ENCODE peak calls at places on chromosomes 3 and 15, in seven cellular contexts. One of them, this sample, is unnamed.
A peak's percentile ranks its signal among the peaks of the same experiment; 100 is the strongest.

GRCh38 chr3:67083277-67083676 is 85.2 kb downstream of the KBTBD8 start:
- DNase-seq in adrenal gland: no peak
- DNase-seq in CD4-positive, alpha-beta T cell: peak; percentile 14
- DNase-seq in cardiac fibroblast: peak; percentile 8
- DNase-seq in HTR-8/SVneo: no peak
- DNase-seq in stimulated activated CD8-positive, alpha-beta memory T cell treated with anti-CD3 and anti-CD28 coated beads, Interleukin-7, amount 100 ng/mL, for 1 hour: no peak
- DNase-seq in COLO829: peak; percentile 25
- DNase-seq in this sample: no peak

GRCh38 chr3:147422934-147423599 is 13.9 kb downstream of the ZIC1 start:
- DNase-seq in HTR-8/SVneo: no peak
- DNase-seq in stimulated activated CD8-positive, alpha-beta memory T cell treated with anti-CD3 and anti-CD28 coated beads, Interleukin-7, amount 100 ng/mL, for 1 hour: no peak
- DNase-seq in adrenal gland: no peak
- DNase-seq in CD4-positive, alpha-beta T cell: no peak
- DNase-seq in COLO829: no peak
- DNase-seq in cardiac fibroblast: no peak
- DNase-seq in this sample: no peak

GRCh38 chr3:32820430-32820829 is 2.6 kb downstream of the TRIM71 start:
- DNase-seq in adrenal gland: no peak
- DNase-seq in COLO829: no peak
- DNase-seq in stimulated activated CD8-positive, alpha-beta memory T cell treated with anti-CD3 and anti-CD28 coated beads, Interleukin-7, amount 100 ng/mL, for 1 hour: no peak
- DNase-seq in cardiac fibroblast: no peak
- DNase-seq in HTR-8/SVneo: no peak
- DNase-seq in CD4-positive, alpha-beta T cell: no peak
- DNase-seq in this sample: no peak

GRCh38 chr3:57952208-57952631 is 56.0 kb upstream of the FLNB start:
- DNase-seq in COLO829: no peak
- DNase-seq in cardiac fibroblast: peak; percentile 90
- DNase-seq in HTR-8/SVneo: peak; percentile 72
- DNase-seq in adrenal gland: peak; percentile 49
- DNase-seq in CD4-positive, alpha-beta T cell: no peak
- DNase-seq in stimulated activated CD8-positive, alpha-beta memory T cell treated with anti-CD3 and anti-CD28 coated beads, Interleukin-7, amount 100 ng/mL, for 1 hour: no peak
- DNase-seq in this sample: peak; percentile 80

GRCh38 chr15:69253156-69253555 is 45.6 kb upstream of the PAQR5 start:
- DNase-seq in COLO829: peak; percentile 76
- DNase-seq in cardiac fibroblast: peak; percentile 83
- DNase-seq in stimulated activated CD8-positive, alpha-beta memory T cell treated with anti-CD3 and anti-CD28 coated beads, Interleukin-7, amount 100 ng/mL, for 1 hour: no peak
- DNase-seq in adrenal gland: peak; percentile 23
- DNase-seq in HTR-8/SVneo: peak; percentile 60
- DNase-seq in CD4-positive, alpha-beta T cell: no peak
- DNase-seq in this sample: peak; percentile 61

GRCh38 chr15:60764408-60764963 is 285.5 kb upstream of the ICE2 start:
- DNase-seq in COLO829: no peak
- DNase-seq in HTR-8/SVneo: no peak
- DNase-seq in adrenal gland: peak; percentile 22
- DNase-seq in CD4-positive, alpha-beta T cell: no peak
- DNase-seq in stimulated activated CD8-positive, alpha-beta memory T cell treated with anti-CD3 and anti-CD28 coated beads, Interleukin-7, amount 100 ng/mL, for 1 hour: no peak
- DNase-seq in cardiac fibroblast: no peak
- DNase-seq in this sample: no peak

GRCh38 chr3:124075758-124076157 is 83.8 kb upstream of the ROPN1 start:
- DNase-seq in cardiac fibroblast: no peak
- DNase-seq in stimulated activated CD8-positive, alpha-beta memory T cell treated with anti-CD3 and anti-CD28 coated beads, Interleukin-7, amount 100 ng/mL, for 1 hour: no peak
- DNase-seq in HTR-8/SVneo: no peak
- DNase-seq in COLO829: no peak
- DNase-seq in CD4-positive, alpha-beta T cell: no peak
- DNase-seq in adrenal gland: peak; percentile 93
- DNase-seq in this sample: no peak

GRCh38 chr3:185172086-185173049 is 19.5 kb upstream of the C3orf70 start:
- DNase-seq in CD4-positive, alpha-beta T cell: no peak
- DNase-seq in COLO829: no peak
- DNase-seq in stimulated activated CD8-positive, alpha-beta memory T cell treated with anti-CD3 and anti-CD28 coated beads, Interleukin-7, amount 100 ng/mL, for 1 hour: no peak
- DNase-seq in adrenal gland: no peak
- DNase-seq in cardiac fibroblast: no peak
- DNase-seq in HTR-8/SVneo: no peak
- DNase-seq in this sample: no peak

GRCh38 chr3:117886147-117886546 is 1148.5 kb downstream of the IGSF11 start:
- DNase-seq in COLO829: no peak
- DNase-seq in CD4-positive, alpha-beta T cell: no peak
- DNase-seq in cardiac fibroblast: peak; percentile 3
- DNase-seq in adrenal gland: peak; percentile 6
- DNase-seq in HTR-8/SVneo: no peak
- DNase-seq in stimulated activated CD8-positive, alpha-beta memory T cell treated with anti-CD3 and anti-CD28 coated beads, Interleukin-7, amount 100 ng/mL, for 1 hour: no peak
- DNase-seq in this sample: no peak

GRCh38 chr3:149224736-149225594 is 3.3 kb upstream of the CP start:
- DNase-seq in COLO829: peak; percentile 30
- DNase-seq in CD4-positive, alpha-beta T cell: no peak
- DNase-seq in adrenal gland: peak; percentile 66
- DNase-seq in HTR-8/SVneo: peak; percentile 63
- DNase-seq in stimulated activated CD8-positive, alpha-beta memory T cell treated with anti-CD3 and anti-CD28 coated beads, Interleukin-7, amount 100 ng/mL, for 1 hour: no peak
- DNase-seq in cardiac fibroblast: peak; percentile 74
- DNase-seq in this sample: peak; percentile 68

GRCh38 chr15:90201150-90201943 is at the start of gene SEMA4B:
- DNase-seq in stimulated activated CD8-positive, alpha-beta memory T cell treated with anti-CD3 and anti-CD28 coated beads, Interleukin-7, amount 100 ng/mL, for 1 hour: peak; percentile 41
- DNase-seq in COLO829: peak; percentile 63
- DNase-seq in adrenal gland: peak; percentile 80
- DNase-seq in CD4-positive, alpha-beta T cell: peak; percentile 58
- DNase-seq in HTR-8/SVneo: peak; percentile 67
- DNase-seq in cardiac fibroblast: peak; percentile 57
- DNase-seq in this sample: peak; percentile 92

GRCh38 chr3:185337231-185337816 is 25.6 kb upstream of the MAP3K13 start:
- DNase-seq in COLO829: no peak
- DNase-seq in adrenal gland: no peak
- DNase-seq in CD4-positive, alpha-beta T cell: no peak
- DNase-seq in cardiac fibroblast: no peak
- DNase-seq in HTR-8/SVneo: no peak
- DNase-seq in stimulated activated CD8-positive, alpha-beta memory T cell treated with anti-CD3 and anti-CD28 coated beads, Interleukin-7, amount 100 ng/mL, for 1 hour: no peak
- DNase-seq in this sample: no peak

GRCh38 chr3:196569003-196569516 is 600 bp downstream of the FBXO45 start:
- DNase-seq in COLO829: peak; percentile 10
- DNase-seq in cardiac fibroblast: peak; percentile 26
- DNase-seq in stimulated activated CD8-positive, alpha-beta memory T cell treated with anti-CD3 and anti-CD28 coated beads, Interleukin-7, amount 100 ng/mL, for 1 hour: peak; percentile 8
- DNase-seq in CD4-positive, alpha-beta T cell: peak; percentile 46
- DNase-seq in HTR-8/SVneo: peak; percentile 28
- DNase-seq in adrenal gland: peak; percentile 57
- DNase-seq in this sample: no peak

GRCh38 chr15:45442497-45443135 is 64.3 kb upstream of the GATM start:
- DNase-seq in adrenal gland: no peak
- DNase-seq in stimulated activated CD8-positive, alpha-beta memory T cell treated with anti-CD3 and anti-CD28 coated beads, Interleukin-7, amount 100 ng/mL, for 1 hour: no peak
- DNase-seq in cardiac fibroblast: peak; percentile 50
- DNase-seq in HTR-8/SVneo: no peak
- DNase-seq in CD4-positive, alpha-beta T cell: no peak
- DNase-seq in COLO829: no peak
- DNase-seq in this sample: peak; percentile 73

GRCh38 chr3:15086263-15086662 is 12.7 kb downstream of the RBSN start:
- DNase-seq in stimulated activated CD8-positive, alpha-beta memory T cell treated with anti-CD3 and anti-CD28 coated beads, Interleukin-7, amount 100 ng/mL, for 1 hour: no peak
- DNase-seq in HTR-8/SVneo: no peak
- DNase-seq in COLO829: no peak
- DNase-seq in cardiac fibroblast: no peak
- DNase-seq in CD4-positive, alpha-beta T cell: no peak
- DNase-seq in adrenal gland: no peak
- DNase-seq in this sample: no peak

GRCh38 chr15:79962178-79962577 is 8.8 kb downstream of the BCL2A1 start:
- DNase-seq in adrenal gland: no peak
- DNase-seq in cardiac fibroblast: no peak
- DNase-seq in COLO829: no peak
- DNase-seq in stimulated activated CD8-positive, alpha-beta memory T cell treated with anti-CD3 and anti-CD28 coated beads, Interleukin-7, amount 100 ng/mL, for 1 hour: no peak
- DNase-seq in HTR-8/SVneo: no peak
- DNase-seq in CD4-positive, alpha-beta T cell: no peak
- DNase-seq in this sample: no peak

GRCh38 chr3:27885641-27886040 is 163.5 kb upstream of the EOMES start:
- DNase-seq in adrenal gland: no peak
- DNase-seq in CD4-positive, alpha-beta T cell: no peak
- DNase-seq in HTR-8/SVneo: no peak
- DNase-seq in cardiac fibroblast: no peak
- DNase-seq in stimulated activated CD8-positive, alpha-beta memory T cell treated with anti-CD3 and anti-CD28 coated beads, Interleukin-7, amount 100 ng/mL, for 1 hour: no peak
- DNase-seq in COLO829: no peak
- DNase-seq in this sample: no peak

GRCh38 chr3:155444771-155445170 is 151.3 kb upstream of the STRIT1 start:
- DNase-seq in cardiac fibroblast: no peak
- DNase-seq in stimulated activated CD8-positive, alpha-beta memory T cell treated with anti-CD3 and anti-CD28 coated beads, Interleukin-7, amount 100 ng/mL, for 1 hour: no peak
- DNase-seq in adrenal gland: no peak
- DNase-seq in CD4-positive, alpha-beta T cell: no peak
- DNase-seq in HTR-8/SVneo: no peak
- DNase-seq in COLO829: no peak
- DNase-seq in this sample: no peak

GRCh38 chr15:98076021-98076816 is 115.7 kb downstream of the ARRDC4 start:
- DNase-seq in COLO829: no peak
- DNase-seq in HTR-8/SVneo: no peak
- DNase-seq in cardiac fibroblast: no peak
- DNase-seq in adrenal gland: peak; percentile 33
- DNase-seq in stimulated activated CD8-positive, alpha-beta memory T cell treated with anti-CD3 and anti-CD28 coated beads, Interleukin-7, amount 100 ng/mL, for 1 hour: no peak
- DNase-seq in CD4-positive, alpha-beta T cell: no peak
- DNase-seq in this sample: peak; percentile 70

GRCh38 chr3:177770821-177771220 is 573.5 kb upstream of the TBL1XR1 start:
- DNase-seq in stimulated activated CD8-positive, alpha-beta memory T cell treated with anti-CD3 and anti-CD28 coated beads, Interleukin-7, amount 100 ng/mL, for 1 hour: no peak
- DNase-seq in cardiac fibroblast: peak; percentile 54
- DNase-seq in HTR-8/SVneo: no peak
- DNase-seq in COLO829: no peak
- DNase-seq in CD4-positive, alpha-beta T cell: no peak
- DNase-seq in adrenal gland: no peak
- DNase-seq in this sample: peak; percentile 22

GRCh38 chr3:110620118-110620517 is 451.5 kb upstream of the NECTIN3 start:
- DNase-seq in cardiac fibroblast: no peak
- DNase-seq in HTR-8/SVneo: no peak
- DNase-seq in COLO829: no peak
- DNase-seq in adrenal gland: no peak
- DNase-seq in CD4-positive, alpha-beta T cell: no peak
- DNase-seq in stimulated activated CD8-positive, alpha-beta memory T cell treated with anti-CD3 and anti-CD28 coated beads, Interleukin-7, amount 100 ng/mL, for 1 hour: no peak
- DNase-seq in this sample: no peak

GRCh38 chr3:100973594-100973993 is 19.6 kb downstream of the ABI3BP start:
- DNase-seq in cardiac fibroblast: no peak
- DNase-seq in stimulated activated CD8-positive, alpha-beta memory T cell treated with anti-CD3 and anti-CD28 coated beads, Interleukin-7, amount 100 ng/mL, for 1 hour: no peak
- DNase-seq in adrenal gland: no peak
- DNase-seq in HTR-8/SVneo: no peak
- DNase-seq in CD4-positive, alpha-beta T cell: no peak
- DNase-seq in COLO829: no peak
- DNase-seq in this sample: no peak

GRCh38 chr3:12706504-12707253 is 42.8 kb upstream of the RAF1 start:
- DNase-seq in cardiac fibroblast: peak; percentile 77
- DNase-seq in CD4-positive, alpha-beta T cell: peak; percentile 21
- DNase-seq in COLO829: peak; percentile 54
- DNase-seq in HTR-8/SVneo: peak; percentile 62
- DNase-seq in adrenal gland: peak; percentile 68
- DNase-seq in stimulated activated CD8-positive, alpha-beta memory T cell treated with anti-CD3 and anti-CD28 coated beads, Interleukin-7, amount 100 ng/mL, for 1 hour: peak; percentile 5
- DNase-seq in this sample: peak; percentile 63

GRCh38 chr3:188584958-188585689 is 431.2 kb downstream of the LPP start:
- DNase-seq in COLO829: no peak
- DNase-seq in stimulated activated CD8-positive, alpha-beta memory T cell treated with anti-CD3 and anti-CD28 coated beads, Interleukin-7, amount 100 ng/mL, for 1 hour: no peak
- DNase-seq in adrenal gland: no peak
- DNase-seq in CD4-positive, alpha-beta T cell: no peak
- DNase-seq in HTR-8/SVneo: no peak
- DNase-seq in cardiac fibroblast: peak; percentile 51
- DNase-seq in this sample: no peak

GRCh38 chr3:134885877-134886621 is 91.0 kb downstream of the EPHB1 start:
- DNase-seq in adrenal gland: no peak
- DNase-seq in stimulated activated CD8-positive, alpha-beta memory T cell treated with anti-CD3 and anti-CD28 coated beads, Interleukin-7, amount 100 ng/mL, for 1 hour: no peak
- DNase-seq in HTR-8/SVneo: no peak
- DNase-seq in cardiac fibroblast: no peak
- DNase-seq in CD4-positive, alpha-beta T cell: no peak
- DNase-seq in COLO829: no peak
- DNase-seq in this sample: peak; percentile 40

GRCh38 chr15:52243697-52244555 is 51.7 kb downstream of the MYO5C start:
- DNase-seq in cardiac fibroblast: no peak
- DNase-seq in COLO829: no peak
- DNase-seq in HTR-8/SVneo: no peak
- DNase-seq in stimulated activated CD8-positive, alpha-beta memory T cell treated with anti-CD3 and anti-CD28 coated beads, Interleukin-7, amount 100 ng/mL, for 1 hour: no peak
- DNase-seq in adrenal gland: peak; percentile 14
- DNase-seq in CD4-positive, alpha-beta T cell: no peak
- DNase-seq in this sample: no peak

GRCh38 chr3:181568248-181568647 is 143.5 kb upstream of the SOX2 start:
- DNase-seq in cardiac fibroblast: no peak
- DNase-seq in COLO829: no peak
- DNase-seq in HTR-8/SVneo: no peak
- DNase-seq in adrenal gland: no peak
- DNase-seq in CD4-positive, alpha-beta T cell: no peak
- DNase-seq in stimulated activated CD8-positive, alpha-beta memory T cell treated with anti-CD3 and anti-CD28 coated beads, Interleukin-7, amount 100 ng/mL, for 1 hour: no peak
- DNase-seq in this sample: no peak

GRCh38 chr15:48005077-48005476 is 115.7 kb upstream of the SLC24A5 start:
- DNase-seq in CD4-positive, alpha-beta T cell: no peak
- DNase-seq in adrenal gland: no peak
- DNase-seq in HTR-8/SVneo: no peak
- DNase-seq in COLO829: no peak
- DNase-seq in cardiac fibroblast: no peak
- DNase-seq in stimulated activated CD8-positive, alpha-beta memory T cell treated with anti-CD3 and anti-CD28 coated beads, Interleukin-7, amount 100 ng/mL, for 1 hour: no peak
- DNase-seq in this sample: no peak

GRCh38 chr15:69704685-69705084 is 252.1 kb downstream of the RPLP1 start:
- DNase-seq in COLO829: no peak
- DNase-seq in adrenal gland: no peak
- DNase-seq in stimulated activated CD8-positive, alpha-beta memory T cell treated with anti-CD3 and anti-CD28 coated beads, Interleukin-7, amount 100 ng/mL, for 1 hour: no peak
- DNase-seq in CD4-positive, alpha-beta T cell: no peak
- DNase-seq in HTR-8/SVneo: no peak
- DNase-seq in cardiac fibroblast: no peak
- DNase-seq in this sample: no peak

GRCh38 chr3:101722394-101723173 is 1.8 kb upstream of the CEP97 start:
- DNase-seq in adrenal gland: peak; percentile 34
- DNase-seq in cardiac fibroblast: no peak
- DNase-seq in stimulated activated CD8-positive, alpha-beta memory T cell treated with anti-CD3 and anti-CD28 coated beads, Interleukin-7, amount 100 ng/mL, for 1 hour: no peak
- DNase-seq in HTR-8/SVneo: no peak
- DNase-seq in CD4-positive, alpha-beta T cell: no peak
- DNase-seq in COLO829: no peak
- DNase-seq in this sample: no peak

GRCh38 chr15:67049351-67050044 is 15.9 kb upstream of the SMAD3 start:
- DNase-seq in adrenal gland: no peak
- DNase-seq in CD4-positive, alpha-beta T cell: no peak
- DNase-seq in HTR-8/SVneo: peak; percentile 56
- DNase-seq in stimulated activated CD8-positive, alpha-beta memory T cell treated with anti-CD3 and anti-CD28 coated beads, Interleukin-7, amount 100 ng/mL, for 1 hour: no peak
- DNase-seq in COLO829: no peak
- DNase-seq in cardiac fibroblast: peak; percentile 68
- DNase-seq in this sample: peak; percentile 62

GRCh38 chr3:152402698-152403456 is 134.1 kb downstream of the MBNL1 start:
- DNase-seq in stimulated activated CD8-positive, alpha-beta memory T cell treated with anti-CD3 and anti-CD28 coated beads, Interleukin-7, amount 100 ng/mL, for 1 hour: no peak
- DNase-seq in cardiac fibroblast: no peak
- DNase-seq in COLO829: no peak
- DNase-seq in HTR-8/SVneo: no peak
- DNase-seq in adrenal gland: no peak
- DNase-seq in CD4-positive, alpha-beta T cell: no peak
- DNase-seq in this sample: no peak

GRCh38 chr3:106820726-106821362 is 556.4 kb upstream of the CCDC54 start:
- DNase-seq in adrenal gland: no peak
- DNase-seq in CD4-positive, alpha-beta T cell: no peak
- DNase-seq in HTR-8/SVneo: no peak
- DNase-seq in COLO829: no peak
- DNase-seq in cardiac fibroblast: no peak
- DNase-seq in stimulated activated CD8-positive, alpha-beta memory T cell treated with anti-CD3 and anti-CD28 coated beads, Interleukin-7, amount 100 ng/mL, for 1 hour: no peak
- DNase-seq in this sample: no peak

GRCh38 chr3:56357266-56357665 is 111.0 kb downstream of the ERC2 start:
- DNase-seq in cardiac fibroblast: no peak
- DNase-seq in HTR-8/SVneo: no peak
- DNase-seq in adrenal gland: no peak
- DNase-seq in stimulated activated CD8-positive, alpha-beta memory T cell treated with anti-CD3 and anti-CD28 coated beads, Interleukin-7, amount 100 ng/mL, for 1 hour: no peak
- DNase-seq in COLO829: no peak
- DNase-seq in CD4-positive, alpha-beta T cell: no peak
- DNase-seq in this sample: no peak

GRCh38 chr15:62821384-62822131 is 221.0 kb upstream of the TPM1 start:
- DNase-seq in HTR-8/SVneo: no peak
- DNase-seq in COLO829: no peak
- DNase-seq in stimulated activated CD8-positive, alpha-beta memory T cell treated with anti-CD3 and anti-CD28 coated beads, Interleukin-7, amount 100 ng/mL, for 1 hour: no peak
- DNase-seq in cardiac fibroblast: no peak
- DNase-seq in adrenal gland: no peak
- DNase-seq in CD4-positive, alpha-beta T cell: no peak
- DNase-seq in this sample: no peak